ENCODE peak calls at places on chromosomes 6 and 20, in nine cellular contexts. L is NCI-H1417; K is globus pallidus; Y is Daoy; X is effector memory CD8-positive, alpha-beta T cell; W is H54; Q is transverse colon; N is B cell; A is activated gamma-delta T cell treated with anti-CD3 and anti-CD28 coated beads, Interleukin-2, amount 50 U/mL, for 16 hours. E is an unnamed sample.

GRCh38 chr6:52661551-52661950 is 9.4 kb upstream of the TMEM14A start:
- DNase-seq in L (no peak), Y (no peak), K (no peak), Q (no peak), N (no peak), X (no peak), W (no peak), A (no peak), E (no peak)

GRCh38 chr6:126701799-126702198 is 361.9 kb downstream of the CENPW start:
- DNase-seq in K (no peak), X (no peak), W (no peak), Q (no peak), Y (no peak), N (no peak), A (no peak), L (no peak), E (peak)

GRCh38 chr6:79466222-79466834 is 70.9 kb downstream of the LCA5 start:
- DNase-seq in A (no peak), X (no peak), K (peak), N (no peak), W (no peak), Y (no peak), Q (no peak), L (peak), E (peak)

GRCh38 chr20:10263385-10264165 is 44.9 kb downstream of the SNAP25 start:
- DNase-seq in W (no peak), L (peak), K (no peak), A (no peak), N (no peak), Y (no peak), Q (no peak), X (no peak), E (no peak)

GRCh38 chr6:93721386-93722048 is 302.2 kb upstream of the EPHA7 start:
- DNase-seq in A (no peak), X (no peak), N (no peak), Y (peak), K (peak), W (peak), Q (no peak), L (peak), E (peak)

GRCh38 chr20:33667245-33668086 is 723 bp downstream of the ACTL10 start:
- DNase-seq in N (peak), X (peak), Q (peak), A (peak), Y (peak), W (no peak), L (peak), K (peak), E (peak)

GRCh38 chr20:13317439-13317838 is 96.4 kb downstream of the ISM1 start:
- DNase-seq in W (no peak), Q (no peak), X (no peak), L (no peak), A (no peak), Y (no peak), N (no peak), K (no peak), E (no peak)

GRCh38 chr6:45310118-45310788 is 17.9 kb upstream of the RUNX2 start:
- DNase-seq in Q (no peak), L (no peak), A (no peak), N (no peak), X (peak), K (no peak), Y (no peak), W (no peak), E (peak)

GRCh38 chr6:19851273-19852089 is 14.3 kb downstream of the ID4 start:
- DNase-seq in L (peak), Q (peak), K (peak), A (no peak), Y (peak), X (no peak), N (no peak), W (peak), E (peak)